ENCODE peak calls at places on chromosome 1, in eight cellular contexts. J is uterus, Z is NB4, U is epithelial cell of esophagus, M is AG10803, F is esophagus squamous epithelium, B is breast epithelium, H is GM06990. O is an unnamed sample.

GRCh38 chr1:172154571-172154970 is 265.9 kb upstream of the C1orf105 start:
- DNase-seq in Z (no peak), H (peak), J (no peak), M (peak), B (no peak), F (no peak), U (peak), O (peak)

GRCh38 chr1:201318504-201319340 is 35.4 kb downstream of the PKP1 start:
- DNase-seq in B (no peak), Z (no peak), F (no peak), H (no peak), J (no peak), M (no peak), U (peak), O (no peak)

GRCh38 chr1:224067621-224068457 is 46.1 kb upstream of the FBXO28 start:
- DNase-seq in U (peak), H (no peak), Z (peak), J (no peak), F (no peak), M (peak), B (no peak), O (no peak)

GRCh38 chr1:32197837-32198236 is 2.6 kb upstream of the CCDC28B start:
- DNase-seq in J (no peak), F (no peak), Z (no peak), B (no peak), M (no peak), U (no peak), H (no peak), O (no peak)

GRCh38 chr1:145706282-145706681 is 886 bp downstream of the PDZK1 start:
- DNase-seq in M (peak), H (no peak), F (no peak), B (no peak), J (no peak), U (peak), Z (no peak), O (no peak)

GRCh38 chr1:65264197-65264929 is 45.0 kb upstream of the DNAJC6 start:
- DNase-seq in J (no peak), Z (peak), F (no peak), H (no peak), B (no peak), M (peak), U (peak), O (peak)

GRCh38 chr1:15722836-15723542 is 13.1 kb upstream of the SLC25A34 start:
- DNase-seq in M (no peak), J (no peak), U (no peak), H (no peak), B (no peak), Z (no peak), F (no peak), O (no peak)

GRCh38 chr1:84998642-84999280 is 1.8 kb upstream of the MCOLN2 start:
- DNase-seq in H (peak), B (no peak), J (no peak), U (peak), Z (peak), M (no peak), F (no peak), O (peak)

GRCh38 chr1:225987491-225988316 is 11.4 kb downstream of the SDE2 start:
- DNase-seq in B (no peak), F (no peak), Z (peak), M (peak), H (no peak), U (peak), J (no peak), O (no peak)

GRCh38 chr1:248576219-248576980 is 1.8 kb upstream of the OR2T34 start:
- DNase-seq in B (no peak), F (no peak), U (no peak), J (no peak), H (no peak), M (no peak), Z (no peak), O (no peak)

GRCh38 chr1:1373493-1374067 is 1.4 kb downstream of the AURKAIP1 start:
- DNase-seq in J (peak), Z (no peak), U (no peak), B (no peak), M (no peak), F (no peak), H (no peak), O (no peak)

GRCh38 chr1:118013938-118014337 is 84.4 kb downstream of the WDR3 start:
- DNase-seq in Z (no peak), M (no peak), H (no peak), B (no peak), J (no peak), U (no peak), F (no peak), O (no peak)

GRCh38 chr1:101314244-101314643 is 77.4 kb downstream of the S1PR1 start:
- DNase-seq in B (no peak), U (peak), Z (no peak), M (peak), J (no peak), H (no peak), F (no peak), O (peak)

GRCh38 chr1:53979712-53980450 is 33.7 kb downstream of the LRRC42 start:
- DNase-seq in Z (peak), F (no peak), B (no peak), J (no peak), H (no peak), M (no peak), U (no peak), O (no peak)

GRCh38 chr1:155080250-155081228 is 1.9 kb downstream of the EFNA3 start:
- DNase-seq in M (no peak), J (no peak), F (no peak), B (no peak), U (peak), H (no peak), Z (peak), O (no peak)

GRCh38 chr1:169670836-169671235 is 40.6 kb downstream of the SELL start:
- DNase-seq in Z (no peak), F (no peak), U (no peak), M (no peak), B (no peak), H (no peak), J (no peak), O (no peak)

GRCh38 chr1:209349372-209350324 is 233.9 kb upstream of the CAMK1G start:
- DNase-seq in B (no peak), J (peak), H (no peak), Z (no peak), F (no peak), M (peak), U (no peak), O (no peak)

GRCh38 chr1:154975409-154976205 is 1.1 kb downstream of the CKS1B start:
- DNase-seq in Z (peak), J (peak), U (peak), F (no peak), M (peak), H (peak), B (peak), O (peak)

GRCh38 chr1:186530104-186530503 is 69.2 kb upstream of the PDC start:
- DNase-seq in Z (no peak), M (peak), F (no peak), J (no peak), B (no peak), H (no peak), U (no peak), O (no peak)

GRCh38 chr1:119631433-119632102 is 16.5 kb downstream of the ZNF697 start:
- DNase-seq in Z (no peak), B (peak), F (no peak), J (peak), U (peak), M (peak), H (no peak), O (no peak)

GRCh38 chr1:92500552-92500951 is 13.8 kb upstream of the GFI1 start:
- DNase-seq in H (no peak), B (no peak), Z (no peak), M (no peak), F (no peak), U (no peak), J (no peak), O (no peak)

GRCh38 chr1:160795951-160796383 is at the start of gene LY9:
- DNase-seq in U (no peak), M (no peak), Z (no peak), J (no peak), F (peak), B (no peak), H (peak), O (peak)

GRCh38 chr1:117096871-117097842 is 24.4 kb downstream of the TRIM45 start:
- DNase-seq in Z (no peak), U (no peak), H (no peak), J (no peak), M (peak), B (no peak), F (no peak), O (no peak)

GRCh38 chr1:230124187-230125128 is 57.4 kb downstream of the GALNT2 start:
- DNase-seq in M (no peak), F (no peak), H (no peak), Z (peak), B (no peak), J (no peak), U (no peak), O (no peak)

GRCh38 chr1:96306809-96307208 is 414.8 kb upstream of the PTBP2 start:
- DNase-seq in J (no peak), Z (no peak), U (peak), F (no peak), B (no peak), M (peak), H (no peak), O (no peak)

GRCh38 chr1:153881764-153882163 is 41.0 kb downstream of the GATAD2B start:
- DNase-seq in M (peak), F (no peak), B (no peak), J (no peak), U (no peak), Z (no peak), H (no peak), O (no peak)

GRCh38 chr1:53766766-53767409 is 27.9 kb upstream of the GLIS1 start:
- DNase-seq in Z (no peak), J (no peak), F (no peak), U (peak), B (no peak), H (no peak), M (peak), O (no peak)

GRCh38 chr1:56469640-56470371 is 109.6 kb downstream of the PLPP3 start:
- DNase-seq in J (no peak), Z (no peak), B (no peak), U (peak), H (no peak), F (no peak), M (peak), O (no peak)

GRCh38 chr1:36080236-36080635 is 3.7 kb upstream of the TEKT2 start:
- DNase-seq in H (no peak), B (no peak), U (no peak), Z (no peak), J (no peak), M (no peak), F (no peak), O (no peak)

GRCh38 chr1:54547601-54548388 is at the start of gene ACOT11:
- DNase-seq in B (no peak), H (no peak), M (peak), F (no peak), U (no peak), Z (no peak), J (peak), O (peak)

GRCh38 chr1:235614442-235614954 is 35.1 kb downstream of the GNG4 start:
- DNase-seq in Z (no peak), B (no peak), U (no peak), H (no peak), J (no peak), M (no peak), F (no peak), O (no peak)

GRCh38 chr1:235617140-235617539 is 32.4 kb downstream of the GNG4 start:
- DNase-seq in M (no peak), J (no peak), B (no peak), Z (no peak), U (no peak), H (no peak), F (no peak), O (no peak)

GRCh38 chr1:235612761-235613160 is 36.8 kb downstream of the GNG4 start:
- DNase-seq in J (no peak), B (no peak), Z (no peak), H (no peak), U (no peak), F (no peak), M (no peak), O (no peak)

GRCh38 chr1:235613617-235614016 is 36.0 kb downstream of the GNG4 start:
- DNase-seq in F (no peak), B (no peak), J (no peak), M (no peak), U (peak), H (no peak), Z (no peak), O (no peak)

GRCh38 chr1:235617808-235618207 is 31.8 kb downstream of the GNG4 start:
- DNase-seq in H (no peak), B (no peak), J (no peak), M (peak), F (no peak), U (peak), Z (no peak), O (no peak)
- TF ChIP-seq CTCF in H (peak), B (no peak), J (no peak), M (peak), F (peak), U (peak), Z (peak), O (no peak)

GRCh38 chr1:50615036-50615750 is 191.9 kb upstream of the DMRTA2 start:
- DNase-seq in J (no peak), Z (no peak), U (no peak), B (no peak), F (no peak), H (no peak), M (peak), O (no peak)

GRCh38 chr1:50622259-50622658 is 199.0 kb upstream of the DMRTA2 start:
- DNase-seq in M (no peak), J (no peak), H (no peak), B (no peak), U (no peak), F (no peak), Z (no peak), O (no peak)

DNA sequence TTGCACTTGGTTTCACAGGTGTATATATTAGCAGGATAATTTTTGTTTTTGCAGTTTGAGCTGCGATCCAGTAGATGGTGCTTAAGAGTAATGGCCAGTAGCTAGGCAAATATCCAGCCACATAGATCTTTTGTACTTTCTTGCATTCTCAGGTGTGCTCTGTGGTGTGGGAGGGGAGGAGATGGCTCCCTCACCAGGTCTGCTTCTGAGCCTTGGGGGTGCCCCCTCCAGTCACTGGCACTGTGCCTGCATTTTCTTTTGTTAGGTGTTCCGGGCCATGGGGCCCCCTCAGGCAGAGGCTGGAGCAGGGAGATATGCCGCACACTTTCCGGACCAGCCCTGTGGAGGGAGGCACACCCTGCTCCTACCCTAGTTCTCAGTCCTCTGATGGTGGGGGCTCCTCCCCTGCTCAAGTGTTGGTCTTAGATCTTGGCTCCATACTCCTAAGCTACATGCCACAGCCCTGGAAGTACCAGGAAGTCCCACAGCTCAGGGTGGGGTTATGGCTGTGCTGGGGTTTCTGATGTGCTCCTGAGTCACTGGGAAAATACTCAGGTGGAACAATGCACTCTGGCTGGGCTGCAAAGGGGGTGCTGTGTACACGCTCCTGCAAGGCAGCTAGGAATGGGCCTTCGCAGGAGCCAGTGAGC is 197.6 kb upstream of the DMRTA2 start:
- DNase-seq in B (no peak), F (no peak), Z (peak), M (no peak), U (peak), J (no peak), H (no peak), O (no peak)
- TF ChIP-seq CTCF in B (no peak), F (peak), Z (peak), M (peak), U (peak), J (no peak), H (peak), O (peak)

DNA sequence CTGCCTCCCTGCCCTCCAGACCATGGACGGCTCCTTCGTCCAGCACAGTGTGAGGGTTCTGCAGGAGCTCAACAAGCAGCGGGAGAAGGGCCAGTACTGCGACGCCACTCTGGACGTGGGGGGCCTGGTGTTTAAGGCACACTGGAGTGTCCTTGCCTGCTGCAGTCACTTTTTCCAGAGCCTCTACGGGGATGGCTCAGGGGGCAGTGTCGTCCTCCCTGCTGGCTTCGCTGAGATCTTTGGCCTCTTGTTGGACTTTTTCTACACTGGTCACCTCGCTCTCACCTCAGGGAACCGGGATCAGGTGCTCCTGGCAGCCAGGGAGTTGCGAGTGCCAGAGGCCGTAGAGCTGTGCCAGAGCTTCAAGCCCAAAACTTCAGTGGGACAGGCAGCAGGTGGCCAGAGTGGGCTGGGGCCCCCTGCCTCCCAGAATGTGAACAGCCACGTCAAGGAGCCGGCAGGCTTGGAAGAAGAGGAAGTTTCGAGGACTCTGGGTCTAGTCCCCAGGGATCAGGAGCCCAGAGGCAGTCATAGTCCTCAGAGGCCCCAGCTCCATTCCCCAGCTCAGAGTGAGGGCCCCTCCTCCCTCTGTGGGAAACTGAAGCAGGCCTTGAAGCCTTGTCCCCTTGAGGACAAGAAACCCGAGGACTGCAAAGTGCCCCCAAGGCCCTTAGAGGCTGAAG is 935 bp downstream of the ZBTB48 start:
- DNase-seq in U (no peak), F (no peak), J (no peak), M (no peak), Z (peak), B (no peak), H (no peak), O (no peak)
- TF ChIP-seq CTCF in U (peak), F (no peak), J (no peak), M (peak), Z (peak), B (no peak), H (no peak), O (no peak)

GRCh38 chr1:109488201-109488600 is 4.5 kb downstream of the ATXN7L2 start:
- DNase-seq in U (no peak), J (no peak), F (no peak), Z (no peak), B (no peak), H (no peak), M (no peak), O (no peak)
- TF ChIP-seq CTCF in U (peak), J (no peak), F (no peak), Z (no peak), B (no peak), H (no peak), M (peak), O (no peak)

GRCh38 chr1:25439287-25439686 is 8.6 kb downstream of the MACO1 start:
- DNase-seq in J (no peak), M (no peak), H (no peak), Z (no peak), U (no peak), B (no peak), F (no peak), O (no peak)

GRCh38 chr1:25443030-25443699 is 12.5 kb downstream of the MACO1 start:
- DNase-seq in M (no peak), J (no peak), B (no peak), Z (no peak), H (no peak), U (peak), F (no peak), O (no peak)

GRCh38 chr1:25437672-25438071 is 7.0 kb downstream of the MACO1 start:
- DNase-seq in F (no peak), M (no peak), H (no peak), Z (no peak), U (no peak), B (no peak), J (no peak), O (no peak)

GRCh38 chr1:25447547-25447946 is 16.9 kb downstream of the MACO1 start:
- DNase-seq in B (no peak), Z (no peak), J (no peak), F (no peak), U (no peak), H (peak), M (no peak), O (peak)

DNA sequence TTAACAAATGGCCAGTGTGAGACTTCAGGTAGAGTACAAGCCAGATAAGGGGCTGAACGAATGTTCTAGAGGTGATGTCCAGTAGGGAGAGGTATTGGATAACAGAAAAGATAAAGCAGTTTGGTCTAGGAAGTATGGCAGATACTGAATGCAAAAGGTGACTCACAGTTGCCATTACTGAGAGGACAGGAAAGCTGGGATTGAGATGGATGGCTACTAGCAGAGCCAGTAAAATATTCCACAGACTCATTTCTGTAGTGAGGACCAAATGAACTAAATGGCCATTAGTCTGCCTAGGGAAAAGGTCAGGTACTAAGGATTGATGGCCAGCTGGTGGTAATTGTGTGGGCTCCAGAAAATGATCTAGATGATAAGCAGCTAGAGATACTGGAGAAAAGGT is 11.5 kb downstream of the MACO1 start:
- DNase-seq in Z (no peak), H (no peak), B (no peak), F (no peak), M (no peak), J (no peak), U (peak), O (no peak)
- TF ChIP-seq CTCF in Z (no peak), H (no peak), B (no peak), F (peak), M (no peak), J (no peak), U (no peak), O (no peak)

DNA sequence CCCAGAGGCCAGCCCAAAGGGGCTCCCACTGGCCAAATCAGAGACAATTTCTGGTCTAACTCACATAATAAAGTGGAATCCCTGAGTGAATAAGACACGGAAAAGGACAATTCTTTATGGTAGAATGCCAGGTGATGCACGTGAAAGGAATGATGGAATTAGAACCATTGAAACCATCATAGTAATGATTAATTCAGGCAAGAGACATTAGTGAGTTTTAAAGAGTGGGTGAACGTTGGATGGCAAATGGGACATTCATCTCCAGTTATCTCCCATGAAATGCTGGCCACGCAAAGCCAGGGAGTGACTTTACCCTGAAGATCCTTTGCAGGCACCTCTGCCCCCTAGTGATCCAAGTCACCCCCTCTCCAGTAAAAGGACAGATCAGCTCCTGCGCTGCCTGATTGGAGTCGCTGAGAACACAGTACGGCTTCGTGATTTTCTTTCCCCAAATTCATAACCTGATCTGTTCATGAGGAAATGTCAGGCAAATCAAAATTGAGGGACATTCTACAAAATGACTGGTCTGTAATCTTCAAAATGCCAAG is 87.5 kb downstream of the AJAP1 start:
- DNase-seq in J (no peak), Z (no peak), U (no peak), H (no peak), M (no peak), B (no peak), F (no peak), O (no peak)
- TF ChIP-seq CTCF in J (no peak), Z (peak), U (no peak), H (no peak), M (no peak), B (no peak), F (no peak), O (no peak)

DNA sequence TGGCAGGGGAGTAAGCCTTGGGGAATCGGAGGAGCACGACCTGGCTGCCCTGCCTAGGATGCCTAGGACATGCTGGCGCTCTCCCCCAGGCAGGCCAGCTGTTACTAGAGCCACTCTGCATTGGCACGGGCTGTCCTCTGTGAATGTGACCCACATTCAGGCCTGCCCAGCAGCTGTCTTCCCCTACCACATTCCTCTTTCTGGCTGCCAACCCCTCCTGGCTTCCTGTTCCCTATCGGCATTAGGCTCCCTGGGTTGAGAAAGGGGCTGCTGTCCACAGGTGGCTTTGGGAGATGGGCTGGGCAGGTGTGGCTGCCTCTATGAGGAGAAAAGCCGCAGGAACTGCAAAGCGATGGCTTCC is 2.3 kb upstream of the NFASC start:
- DNase-seq in F (no peak), J (no peak), U (no peak), H (no peak), M (no peak), B (no peak), Z (no peak), O (no peak)
- TF ChIP-seq CTCF in F (no peak), J (no peak), U (no peak), H (no peak), M (no peak), B (no peak), Z (no peak), O (no peak)